ENCODE peak calls at places on chromosomes 12 and 14, in eight cellular contexts. N is neural progenitor cell; M is activated gamma-delta T cell treated with anti-CD3 and anti-CD28 coated beads, Interleukin-2, amount 50 U/mL, for 16 hours; F is amniotic stem cell; O is posterior cingulate gyrus; W is H54; D is BJ; L is upper lobe of right lung. C is an unnamed sample.

GRCh38 chr12:46664771-46665287 is 161.0 kb downstream of the SLC38A4 start:
- DNase-seq in F (peak), D (peak), M (no peak), W (peak), O (no peak), N (no peak), L (no peak), C (no peak)

GRCh38 chr14:71931492-71932228 is 569 bp upstream of the RGS6 start:
- DNase-seq in D (no peak), L (no peak), N (peak), F (no peak), W (no peak), O (peak), M (no peak), C (no peak)

GRCh38 chr14:61584258-61584657 is 111.1 kb upstream of the HIF1A start:
- DNase-seq in F (peak), D (no peak), L (no peak), M (no peak), O (no peak), W (no peak), N (no peak), C (no peak)

GRCh38 chr14:93107383-93107782 is 8.3 kb downstream of the ITPK1 start:
- DNase-seq in D (no peak), M (no peak), O (no peak), N (no peak), W (no peak), F (no peak), L (no peak), C (no peak)

GRCh38 chr12:108730337-108731104 is 797 bp downstream of the CORO1C start:
- DNase-seq in W (peak), L (peak), F (peak), O (peak), D (no peak), N (peak), M (no peak), C (peak)

GRCh38 chr14:101246894-101247853 is 314.1 kb upstream of the DIO3 start:
- DNase-seq in M (no peak), D (no peak), L (peak), N (no peak), F (no peak), W (no peak), O (no peak), C (no peak)

GRCh38 chr14:50678163-50678562 is 10.1 kb upstream of the SAV1 start:
- DNase-seq in L (no peak), W (no peak), O (no peak), D (no peak), M (no peak), F (no peak), N (no peak), C (no peak)

GRCh38 chr14:99564256-99564902 is 39.6 kb downstream of the CCDC85C start:
- DNase-seq in N (no peak), L (no peak), F (no peak), D (no peak), O (no peak), W (no peak), M (no peak), C (no peak)

GRCh38 chr14:101897326-101897725 is 67.0 kb upstream of the DYNC1H1 start:
- DNase-seq in L (no peak), D (no peak), W (no peak), F (no peak), M (no peak), O (no peak), N (no peak), C (no peak)

GRCh38 chr14:22978873-22979671 is 3.3 kb downstream of the AJUBA start:
- DNase-seq in O (no peak), D (no peak), M (no peak), N (no peak), W (no peak), F (no peak), L (no peak), C (no peak)

C was measured in thoracic aorta.